ENCODE peak calls at places on chromosomes 13 and 19, in nine cellular contexts. R, K, E, U, V, H, F, X and T are unnamed samples. For H3K4me1, the result is how much of the 10 kb centered on the place peaks cover.

GRCh38 chr19:57302020-57302465 is 18.2 kb upstream of the ZNF543 start:
- DNase-seq in H (no peak), X (peak), F (no peak), E (no peak), R (no peak), U (no peak), K (peak), V (no peak), T (no peak)

GRCh38 chr13:113560645-113561416 is 23.7 kb upstream of the TFDP1 start:
- DNase-seq in F (peak), R (no peak), E (no peak), H (no peak), X (peak), K (no peak), U (no peak), V (no peak), T (no peak)

GRCh38 chr13:38582133-38582532 is 104.7 kb upstream of the FREM2 start:
- DNase-seq in F (no peak), H (no peak), E (no peak), U (peak), X (no peak), V (no peak), R (peak), K (peak), T (peak)

GRCh38 chr19:45087531-45087930 is 5.4 kb upstream of the PPP1R37 start:
- DNase-seq in F (no peak), H (no peak), R (peak), E (peak), X (no peak), V (no peak), U (no peak), K (no peak), T (no peak)

GRCh38 chr19:31312004-31312403 is 37.2 kb downstream of the TSHZ3 start:
- DNase-seq in H (no peak), R (no peak), E (peak), X (no peak), K (peak), U (no peak), V (peak), F (no peak), T (no peak)

GRCh38 chr19:9644472-9644871 is 23.4 kb upstream of the ZNF561 start:
- DNase-seq in X (no peak), F (no peak), K (no peak), U (no peak), E (no peak), R (no peak), H (no peak), V (no peak), T (no peak)

GRCh38 chr19:14544977-14545715 is 15.8 kb downstream of the TECR start:
- DNase-seq in H (peak), V (peak), F (peak), K (no peak), E (peak), U (no peak), R (no peak), X (no peak), T (no peak)

GRCh38 chr19:51691122-51692064 is 1.7 kb upstream of the SPACA6 start:
- DNase-seq in R (no peak), U (peak), X (no peak), F (no peak), E (no peak), K (peak), V (no peak), H (no peak), T (no peak)

GRCh38 chr19:45663800-45664199 is 4.2 kb upstream of the GIPR start:
- DNase-seq in R (peak), V (no peak), F (no peak), X (no peak), H (no peak), U (no peak), E (no peak), K (no peak), T (no peak)

GRCh38 chr19:35208121-35208520 is 20.4 kb downstream of the FAM187B start:
- DNase-seq in F (no peak), E (no peak), R (peak), U (no peak), V (no peak), K (no peak), H (no peak), X (no peak), T (no peak)

GRCh38 chr19:12801466-12802266 is at the start of the genes PRDX2 and THSD8:
- DNase-seq in R (peak), F (peak), U (peak), H (peak), V (peak), K (peak), E (peak), X (peak), T (peak)

GRCh38 chr19:13764821-13765394 is 586 bp downstream of the MRI1 start:
- DNase-seq in E (peak), V (no peak), X (no peak), U (peak), R (peak), F (peak), H (peak), K (peak), T (no peak)

GRCh38 chr13:20973886-20974285 is 71.3 kb upstream of the XPO4 start:
- DNase-seq in F (no peak), E (no peak), H (no peak), R (no peak), U (no peak), X (no peak), K (no peak), V (no peak), T (no peak)

GRCh38 chr19:30799854-30800755 is 427.9 kb downstream of the ZNF536 start:
- DNase-seq in H (peak), X (no peak), E (peak), K (peak), R (peak), U (peak), F (no peak), V (peak), T (peak)

GRCh38 chr13:38804536-38804935 is 117.7 kb downstream of the FREM2 start:
- DNase-seq in K (no peak), H (no peak), F (no peak), R (no peak), U (no peak), V (no peak), E (no peak), X (no peak), T (no peak)

GRCh38 chr19:35513231-35513974 is at the start of gene DMKN:
- DNase-seq in R (no peak), K (peak), H (no peak), U (no peak), E (peak), V (no peak), F (no peak), X (no peak), T (no peak)

GRCh38 chr13:30829788-30830637 is 76.1 kb upstream of the MEDAG start:
- DNase-seq in H (no peak), V (no peak), K (no peak), F (no peak), E (no peak), R (no peak), U (no peak), X (no peak), T (no peak)
- H3K4me1 ChIP-seq in H (under half), V (under half), K (under half), F (under half), E (under half), R (under half), U (under half), X (under half), T (under half)

DNA sequence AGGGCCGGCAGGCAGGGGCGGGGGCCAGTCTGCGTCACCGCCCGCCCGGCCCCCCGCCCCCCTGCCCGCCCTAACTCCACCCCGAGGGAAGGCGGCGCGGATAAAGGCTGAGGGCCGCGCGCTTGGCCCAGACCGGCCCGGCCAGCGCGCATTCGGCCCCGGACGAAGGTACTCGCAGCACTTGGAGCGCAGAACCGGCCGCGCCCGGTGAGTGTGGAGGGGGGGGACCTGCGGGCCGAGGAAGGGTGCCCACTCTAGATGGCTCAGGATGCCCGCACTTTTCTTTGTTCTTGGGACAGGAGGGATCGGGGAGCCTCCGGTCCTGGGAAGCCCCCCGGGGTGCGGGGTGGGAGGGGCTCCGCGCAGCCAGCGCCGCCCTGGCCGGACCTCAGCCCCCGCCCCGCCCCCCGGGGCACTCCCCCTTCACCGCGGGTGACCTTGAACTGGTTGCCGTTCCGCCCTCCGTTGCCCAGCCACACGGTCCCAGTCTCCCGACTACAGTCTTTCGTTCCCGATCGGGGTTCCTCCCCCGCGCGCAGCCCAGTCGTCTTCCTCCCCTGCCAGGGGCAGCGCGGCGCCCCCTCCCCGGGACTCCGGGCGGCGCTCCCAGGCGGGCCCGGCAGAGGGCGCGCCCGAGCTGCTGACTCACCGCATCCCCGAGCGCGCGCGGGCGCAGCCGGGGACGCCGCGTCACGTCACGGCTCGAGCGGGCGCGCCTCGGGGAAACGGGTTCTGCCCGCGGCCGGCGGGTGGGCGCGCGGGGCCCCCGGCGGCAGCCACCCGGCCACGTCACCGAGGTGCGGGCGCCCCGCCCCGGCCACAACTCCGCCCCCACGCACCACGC is at the start of gene MIDN:
- DNase-seq in V (peak), E (peak), F (peak), H (peak), R (peak), X (peak), K (peak), U (peak), T (peak)
- H3K4me1 ChIP-seq in V (half or more), E (half or more), F (half or more), H (half or more), R (under half), X (under half), K (under half), U (under half), T (under half)

GRCh38 chr13:40581277-40581579 is 85.2 kb downstream of the FOXO1 start:
- DNase-seq in H (no peak), V (no peak), R (no peak), X (no peak), E (no peak), F (no peak), U (no peak), K (no peak), T (no peak)

GRCh38 chr13:40583738-40584137 is 82.7 kb downstream of the FOXO1 start:
- DNase-seq in E (no peak), X (no peak), K (no peak), F (no peak), R (no peak), U (no peak), H (no peak), V (no peak), T (no peak)

GRCh38 chr13:40579535-40579934 is 86.9 kb downstream of the FOXO1 start:
- DNase-seq in U (no peak), X (no peak), H (no peak), K (no peak), V (no peak), R (no peak), F (no peak), E (no peak), T (no peak)

GRCh38 chr13:40580566-40581276 is 85.7 kb downstream of the FOXO1 start:
- DNase-seq in X (no peak), F (no peak), E (no peak), V (no peak), K (no peak), H (no peak), U (no peak), R (no peak), T (no peak)

DNA sequence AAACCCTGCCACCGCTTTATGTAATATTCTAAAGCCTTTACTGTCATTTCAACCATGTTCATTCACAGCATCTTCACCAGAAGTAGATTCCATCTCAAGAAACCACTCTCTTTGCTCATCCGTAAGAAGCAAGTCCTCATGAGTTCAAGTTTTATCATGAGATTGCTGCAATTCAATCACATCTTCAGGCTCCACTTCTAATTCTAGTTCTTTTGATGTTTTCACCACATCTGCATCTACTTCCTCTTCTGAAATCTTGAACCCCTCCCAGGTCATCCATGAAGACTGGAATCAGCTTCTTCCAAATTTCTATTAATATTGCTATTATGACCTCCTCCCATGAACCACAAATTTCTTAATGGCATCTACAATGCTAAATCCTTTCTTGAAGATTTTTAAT is 83.9 kb downstream of the FOXO1 start:
- DNase-seq in U (no peak), E (no peak), V (no peak), H (no peak), R (no peak), F (no peak), X (no peak), K (no peak), T (no peak)
- H3K4me1 ChIP-seq in U (under half), E (half or more), V (half or more), H (half or more), R (half or more), F (under half), X (under half), K (under half), T (under half)

DNA sequence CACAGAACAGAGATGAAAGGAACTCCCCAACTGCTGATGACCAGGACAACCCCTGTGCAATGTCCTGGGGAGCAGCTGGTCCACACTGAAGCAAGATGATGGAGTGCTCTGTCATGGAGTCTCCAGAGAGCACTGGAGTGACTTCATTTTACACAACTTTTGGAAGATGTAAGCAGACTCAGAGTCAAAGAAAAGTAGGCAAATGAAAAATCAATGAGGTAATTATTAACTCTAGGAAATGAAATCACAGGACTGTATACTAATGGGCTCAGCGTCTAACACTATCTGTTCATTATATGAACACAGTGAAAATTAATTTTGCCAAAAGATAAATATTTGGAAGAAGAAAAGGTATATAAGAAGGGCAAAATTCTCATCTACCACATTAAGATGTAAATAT is 30.7 kb downstream of the MTRF1 start:
- DNase-seq in K (no peak), H (no peak), R (no peak), X (no peak), V (no peak), U (no peak), E (no peak), F (no peak), T (no peak)
- H3K4me1 ChIP-seq in K (under half), H (under half), R (under half), X (under half), V (under half), U (under half), E (under half), F (under half), T (under half)

GRCh38 chr19:7983995-7984837 is 21.2 kb downstream of the ELAVL1 start:
- DNase-seq in F (peak), E (no peak), V (no peak), K (no peak), U (no peak), H (no peak), X (no peak), R (no peak), T (no peak)
- H3K4me1 ChIP-seq in F (under half), E (under half), V (under half), K (under half), U (under half), H (half or more), X (under half), R (under half), T (under half)

DNA sequence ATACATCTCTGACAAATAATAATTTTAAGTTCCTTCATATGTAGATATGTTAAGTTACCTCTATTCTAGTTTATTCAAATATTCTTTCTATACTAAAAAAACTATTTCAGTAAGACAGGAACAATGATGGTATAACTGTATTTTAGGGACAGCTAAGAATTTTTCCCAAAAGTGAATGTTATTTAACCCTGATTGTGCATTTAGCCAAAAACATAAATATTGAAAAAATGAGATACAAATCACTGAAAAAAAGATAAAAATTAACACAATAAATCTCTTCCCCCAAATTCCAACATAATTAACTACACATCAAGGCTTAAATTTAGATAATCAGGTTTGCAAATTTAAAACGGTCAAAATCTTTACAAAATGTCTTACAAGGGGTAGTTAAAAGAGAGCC is 58.1 kb downstream of the KCNRG start:
- DNase-seq in R (no peak), V (no peak), H (no peak), U (no peak), F (no peak), K (no peak), X (no peak), E (no peak), T (no peak)
- H3K4me1 ChIP-seq in R (half or more), V (under half), H (under half), U (under half), F (half or more), K (half or more), X (under half), E (under half), T (half or more)